ENCODE peak calls at places on chromosome 6, in seven cellular contexts. T, H, D, F, X, Q and G are unnamed samples.

GRCh38 chr6:57109905-57110304 is 19.9 kb downstream of the ZNF451 start:
- DNase-seq in T (no peak), H (no peak), D (no peak), F (peak; percentile 56), X (no peak), Q (peak; percentile 42), G (no peak)

GRCh38 chr6:170441316-170441715 is 111.8 kb downstream of the PSMB1 start:
- DNase-seq in T (no peak), H (no peak), D (peak; percentile 29), F (no peak), X (no peak), Q (peak; percentile 18), G (no peak)

GRCh38 chr6:40634429-40634828 is 47.3 kb upstream of the LRFN2 start:
- DNase-seq in T (no peak), H (no peak), D (peak; percentile 94), F (no peak), X (no peak), Q (no peak), G (no peak)

GRCh38 chr6:17418281-17419188 is 25.1 kb downstream of the CAP2 start:
- DNase-seq in T (no peak), H (no peak), D (no peak), F (peak; percentile 86), X (no peak), Q (peak; percentile 78), G (no peak)

GRCh38 chr6:13467216-13467600 is 20.2 kb downstream of the GFOD1 start:
- DNase-seq in T (no peak), H (no peak), D (no peak), F (no peak), X (no peak), Q (no peak), G (no peak)

GRCh38 chr6:26020983-26021349 is 58.4 kb downstream of the TRIM38 start:
- DNase-seq in T (peak; percentile 75), H (no peak), D (no peak), F (peak; percentile 55), X (no peak), Q (peak; percentile 72), G (peak; percentile 72)

GRCh38 chr6:3908961-3909360 is 59.8 kb downstream of the FAM50B start:
- DNase-seq in T (no peak), H (no peak), D (no peak), F (no peak), X (no peak), Q (no peak), G (no peak)

GRCh38 chr6:168071620-168072019 is 7.4 kb downstream of the FRMD1 start:
- DNase-seq in T (no peak), H (no peak), D (no peak), F (no peak), X (no peak), Q (no peak), G (no peak)

GRCh38 chr6:128768187-128768586 is 114.8 kb upstream of the LAMA2 start:
- DNase-seq in T (no peak), H (no peak), D (no peak), F (no peak), X (no peak), Q (no peak), G (no peak)

GRCh38 chr6:148790817-148791216 is 44.0 kb downstream of the UST start:
- DNase-seq in T (no peak), H (no peak), D (peak; percentile 59), F (no peak), X (no peak), Q (no peak), G (no peak)

GRCh38 chr6:164832410-164832809 is 477.0 kb downstream of the C6orf118 start:
- DNase-seq in T (no peak), H (no peak), D (no peak), F (no peak), X (no peak), Q (no peak), G (no peak)

GRCh38 chr6:10014561-10014960 is 400.3 kb downstream of the TFAP2A start:
- DNase-seq in T (no peak), H (no peak), D (no peak), F (peak; percentile 18), X (no peak), Q (no peak), G (no peak)

GRCh38 chr6:89081129-89081422 is 525 bp downstream of the PNRC1 start:
- DNase-seq in T (no peak), H (no peak), D (no peak), F (no peak), X (no peak), Q (no peak), G (no peak)

GRCh38 chr6:170497845-170498281 is 55.2 kb downstream of the PSMB1 start:
- DNase-seq in T (no peak), H (no peak), D (no peak), F (no peak), X (no peak), Q (peak; percentile 14), G (no peak)

GRCh38 chr6:119717942-119718341 is 368.4 kb upstream of the MAN1A1 start:
- DNase-seq in T (no peak), H (no peak), D (no peak), F (no peak), X (no peak), Q (no peak), G (no peak)

GRCh38 chr6:152368761-152369624 is 268.2 kb downstream of the SYNE1 start:
- DNase-seq in T (no peak), H (no peak), D (no peak), F (peak; percentile 28), X (no peak), Q (peak; percentile 59), G (no peak)

GRCh38 chr6:77447254-77447653 is 16.0 kb downstream of the HTR1B start:
- DNase-seq in T (no peak), H (no peak), D (no peak), F (peak; percentile 55), X (no peak), Q (peak; percentile 58), G (no peak)

GRCh38 chr6:30743099-30744053 is 889 bp upstream of the FLOT1 start:
- DNase-seq in T (peak; percentile 60), H (no peak), D (peak; percentile 53), F (no peak), X (no peak), Q (peak; percentile 46), G (peak; percentile 52)

GRCh38 chr6:73169111-73169510 is 56.2 kb downstream of the KHDC1L start:
- DNase-seq in T (no peak), H (no peak), D (no peak), F (no peak), X (no peak), Q (peak; percentile 10), G (no peak)

GRCh38 chr6:166572370-166573261 is 13.9 kb downstream of the RAMACL start:
- DNase-seq in T (no peak), H (no peak), D (peak; percentile 84), F (peak; percentile 64), X (no peak), Q (peak; percentile 60), G (no peak)

GRCh38 chr6:81476881-81477280 is 275.6 kb downstream of the TENT5A start:
- DNase-seq in T (no peak), H (no peak), D (no peak), F (peak; percentile 75), X (no peak), Q (peak; percentile 34), G (no peak)

GRCh38 chr6:32883789-32884188 is 29.8 kb downstream of the PSMB9 start:
- DNase-seq in T (no peak), H (no peak), D (no peak), F (peak; percentile 82), X (no peak), Q (peak; percentile 87), G (no peak)

GRCh38 chr6:139029470-139030210 is 1.1 kb downstream of the ABRACL start:
- DNase-seq in T (peak; percentile 38), H (no peak), D (peak; percentile 42), F (peak; percentile 58), X (no peak), Q (peak; percentile 79), G (peak; percentile 35)

GRCh38 chr6:89963391-89963790 is 69.1 kb downstream of the GJA10 start:
- DNase-seq in T (no peak), H (no peak), D (no peak), F (no peak), X (no peak), Q (no peak), G (no peak)

GRCh38 chr6:18312368-18312767 is 48.0 kb upstream of the DEK start:
- DNase-seq in T (no peak), H (no peak), D (no peak), F (no peak), X (no peak), Q (no peak), G (no peak)

GRCh38 chr6:166511316-166511715 is 75.2 kb downstream of the RAMACL start:
- DNase-seq in T (no peak), H (no peak), D (no peak), F (peak; percentile 23), X (no peak), Q (no peak), G (no peak)

GRCh38 chr6:11324453-11325023 is 92.1 kb upstream of the NEDD9 start:
- DNase-seq in T (no peak), H (no peak), D (no peak), F (no peak), X (peak; percentile 18), Q (no peak), G (peak; percentile 53)

GRCh38 chr6:15615837-15616236 is 47.0 kb downstream of the DTNBP1 start:
- DNase-seq in T (no peak), H (no peak), D (peak; percentile 60), F (no peak), X (no peak), Q (no peak), G (no peak)